ENCODE peak calls at places on chromosome 12, in nine cellular contexts. S is activated CD4-positive, alpha-beta T cell treated with anti-CD3 and anti-CD28 coated beads, Interleukin-2, amount 10 ng/mL, durations not matched to agents 7 days and 5 days; Y is mesothelial cell of epicardium; K is NCI-H510A; N is adipocyte; R is Daoy; W is NCI-H345; A is CD4-positive, alpha-beta memory T cell; F is cortex of kidney. M is an unnamed sample.

GRCh38 chr12:25699454-25699853 is 146.4 kb upstream of the LMNTD1 start:
- DNase-seq in S (no peak), Y (no peak), K (no peak), N (peak; percentile 43), R (no peak), W (no peak), A (no peak), F (no peak), M (no peak)

GRCh38 chr12:39618701-39619100 is 902 bp downstream of the ABCD2 start:
- DNase-seq in S (no peak), Y (no peak), K (no peak), N (no peak), R (no peak), W (no peak), A (no peak), F (no peak), M (no peak)

GRCh38 chr12:47164730-47165439 is 85.1 kb upstream of the AMIGO2 start:
- DNase-seq in S (no peak), Y (no peak), K (no peak), N (peak; percentile 7), R (no peak), W (no peak), A (no peak), F (no peak), M (no peak)

GRCh38 chr12:77946541-77947021 is 115.9 kb downstream of the NAV3 start:
- DNase-seq in S (no peak), Y (no peak), K (no peak), N (peak; percentile 61), R (no peak), W (no peak), A (no peak), F (no peak), M (no peak)

GRCh38 chr12:27619308-27619707 is 76.9 kb upstream of the REP15 start:
- DNase-seq in S (no peak), Y (no peak), K (no peak), N (peak; percentile 76), R (peak; percentile 83), W (no peak), A (no peak), F (no peak), M (no peak)

GRCh38 chr12:11174022-11174421 is 3.0 kb downstream of the SMIM10L1 start:
- DNase-seq in S (no peak), Y (no peak), K (no peak), N (peak; percentile 47), R (no peak), W (peak; percentile 52), A (no peak), F (no peak), M (no peak)

GRCh38 chr12:98179151-98179550 is 336.2 kb upstream of the TMPO start:
- DNase-seq in S (no peak), Y (no peak), K (no peak), N (no peak), R (no peak), W (no peak), A (no peak), F (no peak), M (no peak)

GRCh38 chr12:115916910-115917668 is 360.4 kb downstream of the MED13L start:
- DNase-seq in S (peak; percentile 70), Y (peak; percentile 95), K (peak; percentile 78), N (peak; percentile 66), R (peak; percentile 32), W (peak; percentile 88), A (peak; percentile 63), F (no peak), M (no peak)

GRCh38 chr12:118103231-118103600 is 595 bp downstream of the VSIG10 start:
- DNase-seq in S (peak; percentile 6), Y (peak; percentile 57), K (no peak), N (peak; percentile 38), R (peak; percentile 27), W (peak; percentile 59), A (peak; percentile 2), F (no peak), M (no peak)

GRCh38 chr12:118375348-118375747 is 1.0 kb upstream of the SUDS3 start:
- DNase-seq in S (no peak), Y (no peak), K (no peak), N (no peak), R (no peak), W (no peak), A (no peak), F (no peak), M (no peak)

GRCh38 chr12:102950107-102950949 is 7.1 kb upstream of the ASCL1 start:
- DNase-seq in S (no peak), Y (no peak), K (peak; percentile 60), N (no peak), R (peak; percentile 34), W (peak; percentile 89), A (no peak), F (no peak), M (no peak)

GRCh38 chr12:108724054-108724889 is 7.0 kb downstream of the CORO1C start:
- DNase-seq in S (no peak), Y (no peak), K (no peak), N (no peak), R (peak; percentile 70), W (no peak), A (no peak), F (no peak), M (no peak)

GRCh38 chr12:1591029-1591428 is 3.4 kb downstream of the FBXL14 start:
- DNase-seq in S (peak; percentile 55), Y (no peak), K (peak; percentile 14), N (peak; percentile 56), R (no peak), W (peak; percentile 17), A (peak; percentile 56), F (no peak), M (no peak)

GRCh38 chr12:128830505-128830893 is 6.7 kb upstream of the SLC15A4 start:
- DNase-seq in S (no peak), Y (no peak), K (no peak), N (no peak), R (no peak), W (no peak), A (no peak), F (no peak), M (no peak)

GRCh38 chr12:124913474-124914391 is 717 bp downstream of the UBC start:
- DNase-seq in S (peak; percentile 95), Y (peak; percentile 82), K (no peak), N (peak; percentile 87), R (peak; percentile 88), W (no peak), A (peak; percentile 91), F (no peak), M (peak; percentile 95)

GRCh38 chr12:109612975-109613502 is 39.4 kb downstream of the MVK start:
- DNase-seq in S (no peak), Y (no peak), K (no peak), N (no peak), R (peak; percentile 32), W (no peak), A (no peak), F (no peak), M (no peak)

GRCh38 chr12:27785882-27786570 is 6.0 kb upstream of the MANSC4 start:
- DNase-seq in S (no peak), Y (no peak), K (no peak), N (peak; percentile 69), R (peak; percentile 65), W (no peak), A (no peak), F (no peak), M (no peak)

GRCh38 chr12:116397148-116397547 is 119.7 kb upstream of the MED13L start:
- DNase-seq in S (no peak), Y (no peak), K (no peak), N (peak; percentile 64), R (peak; percentile 47), W (no peak), A (no peak), F (no peak), M (no peak)

GRCh38 chr12:129550353-129550752 is 353.5 kb downstream of the TMEM132D start:
- DNase-seq in S (no peak), Y (no peak), K (peak; percentile 96), N (no peak), R (no peak), W (peak; percentile 98), A (no peak), F (no peak), M (no peak)

GRCh38 chr12:11719678-11720099 is 70.2 kb downstream of the ETV6 start:
- DNase-seq in S (no peak), Y (no peak), K (no peak), N (peak; percentile 87), R (peak; percentile 94), W (no peak), A (no peak), F (no peak), M (no peak)

GRCh38 chr12:128810182-128811127 is 13.3 kb downstream of the SLC15A4 start:
- DNase-seq in S (no peak), Y (no peak), K (no peak), N (no peak), R (no peak), W (no peak), A (no peak), F (no peak), M (no peak)

GRCh38 chr12:69570545-69571399 is 14.5 kb upstream of the CCT2 start:
- DNase-seq in S (peak; percentile 65), Y (peak; percentile 46), K (peak; percentile 31), N (peak; percentile 85), R (peak; percentile 61), W (peak; percentile 65), A (peak; percentile 59), F (no peak), M (no peak)

GRCh38 chr12:90896164-90896563 is 58.8 kb downstream of the CCER1 start:
- DNase-seq in S (no peak), Y (no peak), K (no peak), N (peak; percentile 61), R (no peak), W (no peak), A (no peak), F (no peak), M (no peak)

GRCh38 chr12:108191938-108192337 is 62.9 kb downstream of the WSCD2 start:
- DNase-seq in S (no peak), Y (no peak), K (no peak), N (no peak), R (no peak), W (peak; percentile 9), A (no peak), F (no peak), M (no peak)

GRCh38 chr12:100346660-100347059 is 10.2 kb upstream of the SLC17A8 start:
- DNase-seq in S (no peak), Y (no peak), K (peak; percentile 52), N (no peak), R (no peak), W (peak; percentile 51), A (no peak), F (no peak), M (no peak)

GRCh38 chr12:69570000-69570516 is 15.2 kb upstream of the CCT2 start:
- DNase-seq in S (no peak), Y (no peak), K (no peak), N (peak; percentile 47), R (no peak), W (no peak), A (no peak), F (no peak), M (no peak)

GRCh38 chr12:52907092-52907810 is 2.4 kb upstream of the KRT8 start:
- DNase-seq in S (no peak), Y (peak; percentile 87), K (peak; percentile 95), N (no peak), R (peak; percentile 80), W (peak; percentile 86), A (no peak), F (no peak), M (no peak)

GRCh38 chr12:63382930-63383329 is 231.9 kb upstream of the AVPR1A start:
- DNase-seq in S (no peak), Y (no peak), K (no peak), N (no peak), R (peak; percentile 14), W (no peak), A (no peak), F (no peak), M (no peak)

GRCh38 chr12:87784350-87784749 is 244.9 kb downstream of the C12orf50 start:
- DNase-seq in S (no peak), Y (no peak), K (peak; percentile 43), N (no peak), R (peak; percentile 68), W (no peak), A (no peak), F (no peak), M (no peak)

GRCh38 chr12:123164222-123164621 is 13.3 kb upstream of the PITPNM2 start:
- DNase-seq in S (no peak), Y (no peak), K (no peak), N (no peak), R (no peak), W (no peak), A (no peak), F (no peak), M (no peak)

GRCh38 chr12:122265433-122265832 is 861 bp downstream of the VPS33A start:
- DNase-seq in S (peak; percentile 35), Y (no peak), K (no peak), N (peak; percentile 2), R (no peak), W (no peak), A (no peak), F (no peak), M (no peak)

M was measured in mesenteric fat pad.